ENCODE peak calls at places on chromosome 6, in four cellular contexts. Q is NB4, M is osteocyte, B is fibroblast of lung. Z is an unnamed sample.

GRCh38 chr6:146788115-146788514 is 189.3 kb downstream of the ADGB start:
- DNase-seq in Q (no peak), B (no peak), M (no peak), Z (no peak)

GRCh38 chr6:328184-328670 is 35.9 kb downstream of the DUSP22 start:
- DNase-seq in Q (peak; percentile 75), B (peak; percentile 88), M (no peak), Z (no peak)

GRCh38 chr6:35402136-35402855 is 49.8 kb upstream of the FANCE start:
- DNase-seq in M (no peak), B (no peak), Q (no peak), Z (no peak)

GRCh38 chr6:90973158-90973557 is 386.3 kb upstream of the MAP3K7 start:
- DNase-seq in M (no peak), B (no peak), Q (no peak), Z (no peak)

GRCh38 chr6:47061631-47062300 is 19.6 kb upstream of the ADGRF1 start:
- DNase-seq in B (no peak), M (no peak), Q (no peak), Z (no peak)

GRCh38 chr6:87755697-87756671 is 54.0 kb upstream of the AKIRIN2 start:
- DNase-seq in M (no peak), Q (peak; percentile 34), B (peak; percentile 3), Z (no peak)

GRCh38 chr6:133631421-133631820 is 257.5 kb upstream of the TCF21 start:
- DNase-seq in B (peak; percentile 69), Q (no peak), M (no peak), Z (no peak)

GRCh38 chr6:36682328-36683144 is 4.0 kb downstream of the CDKN1A start:
- DNase-seq in Q (peak; percentile 49), B (peak; percentile 44), M (no peak), Z (peak; percentile 95)

GRCh38 chr6:68777956-68778355 is 142.9 kb downstream of the ADGRB3 start:
- DNase-seq in B (peak; percentile 69), Q (no peak), M (no peak), Z (no peak)

GRCh38 chr6:7504041-7504440 is 37.4 kb upstream of the DSP start:
- DNase-seq in M (no peak), B (no peak), Q (no peak), Z (no peak)

GRCh38 chr6:85975957-85976356 is 333.3 kb upstream of the SYNCRIP start:
- DNase-seq in Q (no peak), B (no peak), M (no peak), Z (no peak)

GRCh38 chr6:167811689-167812487 is 14.8 kb upstream of the AFDN start:
- DNase-seq in Q (no peak), M (no peak), B (no peak), Z (no peak)

GRCh38 chr6:98769546-98769945 is 64.8 kb upstream of the POU3F2 start:
- DNase-seq in Q (peak; percentile 32), B (no peak), M (no peak), Z (no peak)

GRCh38 chr6:40585661-40586269 is 1.4 kb downstream of the LRFN2 start:
- DNase-seq in B (no peak), M (no peak), Q (peak; percentile 15), Z (no peak)

GRCh38 chr6:47308223-47308567 is 1.5 kb downstream of the TNFRSF21 start:
- DNase-seq in B (peak; percentile 28), Q (no peak), M (no peak), Z (no peak)

GRCh38 chr6:108904731-108905130 is 56.5 kb downstream of the ARMC2 start:
- DNase-seq in B (no peak), M (no peak), Q (no peak), Z (no peak)

GRCh38 chr6:168115748-168116445 is 36.9 kb upstream of the FRMD1 start:
- DNase-seq in Q (no peak), B (no peak), M (no peak), Z (no peak)

GRCh38 chr6:126804255-126805064 is 314.0 kb upstream of the RSPO3 start:
- DNase-seq in B (peak; percentile 73), M (no peak), Q (peak; percentile 50), Z (no peak)

GRCh38 chr6:116633685-116634084 is 17.4 kb downstream of the RSPH4A start:
- DNase-seq in Q (peak; percentile 16), M (no peak), B (no peak), Z (no peak)

GRCh38 chr6:5663256-5663655 is 343.5 kb downstream of the NRN1 start:
- DNase-seq in B (no peak), M (no peak), Q (no peak), Z (no peak)

GRCh38 chr6:49966334-49966733 is 2.4 kb upstream of the DEFB114 start:
- DNase-seq in M (no peak), Q (no peak), B (no peak), Z (no peak)

GRCh38 chr6:160362556-160362955 is 14.4 kb downstream of the SLC22A3 start:
- DNase-seq in B (no peak), M (peak; percentile 84), Q (no peak), Z (no peak)

GRCh38 chr6:45253457-45253856 is 74.7 kb upstream of the RUNX2 start:
- DNase-seq in Q (no peak), B (no peak), M (no peak), Z (no peak)

GRCh38 chr6:24901698-24902328 is 33.9 kb downstream of the RIPOR2 start:
- DNase-seq in M (no peak), Q (no peak), B (no peak), Z (no peak)

GRCh38 chr6:158057213-158057987 is 75.7 kb downstream of the SYNJ2 start:
- DNase-seq in B (peak; percentile 89), Q (peak; percentile 91), M (no peak), Z (no peak)

GRCh38 chr6:138404666-138405337 is 779 bp downstream of the HEBP2 start:
- DNase-seq in B (no peak), M (peak; percentile 81), Q (peak; percentile 62), Z (no peak)

GRCh38 chr6:30687659-30688431 is 1.4 kb upstream of the PPP1R18 start:
- DNase-seq in B (peak; percentile 65), M (no peak), Q (peak; percentile 28), Z (no peak)

GRCh38 chr6:138972226-138972665 is 15.8 kb downstream of the REPS1 start:
- DNase-seq in B (peak; percentile 37), M (no peak), Q (no peak), Z (no peak)

GRCh38 chr6:90008908-90009501 is 114.7 kb downstream of the GJA10 start:
- DNase-seq in M (no peak), Q (no peak), B (peak; percentile 35), Z (no peak)

GRCh38 chr6:26020291-26020982 is 57.8 kb downstream of the TRIM38 start:
- DNase-seq in B (peak; percentile 97), Q (peak; percentile 87), M (peak; percentile 87), Z (no peak)

GRCh38 chr6:74091133-74091793 is 395.3 kb downstream of the CD109 start:
- DNase-seq in Q (peak; percentile 51), B (peak; percentile 63), M (no peak), Z (no peak)

GRCh38 chr6:125793280-125793679 is 2.5 kb downstream of the NCOA7 start:
- DNase-seq in M (no peak), B (no peak), Q (no peak), Z (no peak)

GRCh38 chr6:33735201-33735600 is 11.5 kb downstream of the IP6K3 start:
- DNase-seq in M (no peak), Q (no peak), B (no peak), Z (no peak)

GRCh38 chr6:157432231-157432630 is 51.2 kb downstream of the ZDHHC14 start:
- DNase-seq in B (no peak), M (no peak), Q (no peak), Z (no peak)

GRCh38 chr6:104540743-104541142 is 319.0 kb downstream of the HACE1 start:
- DNase-seq in M (no peak), Q (no peak), B (peak; percentile 43), Z (no peak)

GRCh38 chr6:131979515-131980337 is 28.6 kb upstream of the CCN2 start:
- DNase-seq in B (peak; percentile 91), M (no peak), Q (no peak), Z (no peak)

GRCh38 chr6:134373282-134373922 is 55.5 kb upstream of the SGK1 start:
- DNase-seq in M (no peak), B (peak; percentile 94), Q (peak; percentile 97), Z (no peak)

GRCh38 chr6:100210138-100210872 is 216.3 kb upstream of the MCHR2 start:
- DNase-seq in Q (no peak), M (no peak), B (no peak), Z (no peak)

GRCh38 chr6:78599526-78599925 is 267.8 kb upstream of the IRAK1BP1 start:
- DNase-seq in B (no peak), M (no peak), Q (no peak), Z (no peak)

Z was measured in vagina.